ENCODE peak calls at places on chromosomes 6 and 20, in ten cellular contexts. One of them, this sample, is unnamed. For H3K9me3, the result is how much of the 10 kb centered on the place peaks cover.

GRCh38 chr6:93468291-93468690 is 48.9 kb upstream of the EPHA7 start:
- DNase-seq in ovary: no peak
- DNase-seq in K562: no peak
- DNase-seq in sigmoid colon: no peak
- DNase-seq in A549: no peak
- DNase-seq in tibial nerve: no peak
- DNase-seq in stomach: no peak
- DNase-seq in SK-N-SH: no peak
- DNase-seq in H1: peak
- DNase-seq in transverse colon: no peak
- DNase-seq in this sample: no peak

GRCh38 chr6:149410557-149410956 is 10.5 kb downstream of the SUMO4 start:
- DNase-seq in ovary: no peak
- DNase-seq in K562: no peak
- DNase-seq in sigmoid colon: no peak
- DNase-seq in A549: no peak
- DNase-seq in tibial nerve: no peak
- DNase-seq in stomach: no peak
- DNase-seq in SK-N-SH: no peak
- DNase-seq in H1: no peak
- DNase-seq in transverse colon: no peak
- DNase-seq in this sample: no peak

GRCh38 chr6:169944415-169944814 is 193.0 kb downstream of the ERMARD start:
- DNase-seq in ovary: no peak
- DNase-seq in K562: no peak
- DNase-seq in sigmoid colon: no peak
- DNase-seq in A549: no peak
- DNase-seq in tibial nerve: no peak
- DNase-seq in stomach: no peak
- DNase-seq in SK-N-SH: no peak
- DNase-seq in H1: no peak
- DNase-seq in transverse colon: no peak
- DNase-seq in this sample: no peak

GRCh38 chr6:36139991-36140710 is 9.8 kb downstream of the MAPK13 start:
- DNase-seq in ovary: no peak
- DNase-seq in K562: peak
- DNase-seq in sigmoid colon: no peak
- DNase-seq in A549: no peak
- DNase-seq in tibial nerve: no peak
- DNase-seq in stomach: no peak
- DNase-seq in SK-N-SH: no peak
- DNase-seq in H1: no peak
- DNase-seq in transverse colon: no peak
- DNase-seq in this sample: no peak

GRCh38 chr6:44593539-44593944 is 206.0 kb downstream of the CDC5L start:
- DNase-seq in ovary: no peak
- DNase-seq in K562: peak
- DNase-seq in sigmoid colon: no peak
- DNase-seq in A549: peak
- DNase-seq in tibial nerve: peak
- DNase-seq in stomach: peak
- DNase-seq in SK-N-SH: peak
- DNase-seq in H1: peak
- DNase-seq in transverse colon: peak
- DNase-seq in this sample: no peak

GRCh38 chr20:58308680-58309527 is 611 bp upstream of the RAB22A start:
- DNase-seq in ovary: peak
- DNase-seq in K562: peak
- DNase-seq in sigmoid colon: peak
- DNase-seq in A549: peak
- DNase-seq in tibial nerve: peak
- DNase-seq in stomach: no peak
- DNase-seq in SK-N-SH: peak
- DNase-seq in H1: no peak
- DNase-seq in transverse colon: peak
- DNase-seq in this sample: peak

GRCh38 chr20:4322499-4322898 is 307.1 kb upstream of the RNF24 start:
- DNase-seq in ovary: no peak
- DNase-seq in K562: no peak
- DNase-seq in sigmoid colon: no peak
- DNase-seq in A549: no peak
- DNase-seq in tibial nerve: no peak
- DNase-seq in stomach: no peak
- DNase-seq in SK-N-SH: no peak
- DNase-seq in H1: no peak
- DNase-seq in transverse colon: no peak
- DNase-seq in this sample: no peak

GRCh38 chr6:131023834-131024504 is 39.1 kb downstream of the EPB41L2 start:
- DNase-seq in ovary: no peak
- DNase-seq in K562: no peak
- DNase-seq in sigmoid colon: no peak
- DNase-seq in A549: peak
- DNase-seq in tibial nerve: no peak
- DNase-seq in stomach: no peak
- DNase-seq in SK-N-SH: no peak
- DNase-seq in H1: no peak
- DNase-seq in transverse colon: no peak
- DNase-seq in this sample: no peak

GRCh38 chr20:50762045-50762422 is 30.7 kb downstream of the PARD6B start:
- DNase-seq in ovary: no peak
- DNase-seq in K562: no peak
- DNase-seq in sigmoid colon: no peak
- DNase-seq in A549: no peak
- DNase-seq in tibial nerve: no peak
- DNase-seq in stomach: no peak
- DNase-seq in SK-N-SH: no peak
- DNase-seq in H1: no peak
- DNase-seq in transverse colon: no peak
- DNase-seq in this sample: no peak

GRCh38 chr6:1003394-1004160 is 308.3 kb upstream of the FOXQ1 start:
- DNase-seq in ovary: no peak
- DNase-seq in K562: no peak
- DNase-seq in sigmoid colon: no peak
- DNase-seq in A549: no peak
- DNase-seq in tibial nerve: no peak
- DNase-seq in stomach: no peak
- DNase-seq in SK-N-SH: no peak
- DNase-seq in H1: no peak
- DNase-seq in transverse colon: no peak
- DNase-seq in this sample: no peak

GRCh38 chr6:111918825-111919224 is 45.6 kb upstream of the FYN start:
- DNase-seq in ovary: no peak
- DNase-seq in K562: no peak
- DNase-seq in sigmoid colon: no peak
- DNase-seq in A549: no peak
- DNase-seq in tibial nerve: no peak
- DNase-seq in stomach: no peak
- DNase-seq in SK-N-SH: no peak
- DNase-seq in H1: no peak
- DNase-seq in transverse colon: no peak
- DNase-seq in this sample: no peak

GRCh38 chr6:111916747-111917146 is 43.5 kb upstream of the FYN start:
- DNase-seq in ovary: no peak
- DNase-seq in K562: no peak
- DNase-seq in sigmoid colon: no peak
- DNase-seq in A549: no peak
- DNase-seq in tibial nerve: no peak
- DNase-seq in stomach: no peak
- DNase-seq in SK-N-SH: no peak
- DNase-seq in H1: no peak
- DNase-seq in transverse colon: no peak
- DNase-seq in this sample: no peak

GRCh38 chr6:111921108-111921507 is 47.9 kb upstream of the FYN start:
- DNase-seq in ovary: no peak
- DNase-seq in K562: no peak
- DNase-seq in sigmoid colon: no peak
- DNase-seq in A549: no peak
- DNase-seq in tibial nerve: no peak
- DNase-seq in stomach: no peak
- DNase-seq in SK-N-SH: no peak
- DNase-seq in H1: peak
- DNase-seq in transverse colon: no peak
- DNase-seq in this sample: no peak

GRCh38 chr6:111922454-111923297 is 49.4 kb upstream of the FYN start:
- DNase-seq in ovary: no peak
- DNase-seq in K562: no peak
- DNase-seq in sigmoid colon: no peak
- DNase-seq in A549: no peak
- DNase-seq in tibial nerve: no peak
- DNase-seq in stomach: no peak
- DNase-seq in SK-N-SH: no peak
- DNase-seq in H1: no peak
- DNase-seq in transverse colon: no peak
- DNase-seq in this sample: no peak

GRCh38 chr6:111920581-111920980 is 47.3 kb upstream of the FYN start:
- DNase-seq in ovary: no peak
- DNase-seq in K562: no peak
- DNase-seq in sigmoid colon: no peak
- DNase-seq in A549: no peak
- DNase-seq in tibial nerve: no peak
- DNase-seq in stomach: no peak
- DNase-seq in SK-N-SH: no peak
- DNase-seq in H1: no peak
- DNase-seq in transverse colon: no peak
- DNase-seq in this sample: no peak
- H3K27ac ChIP-seq in ovary: no peak
- H3K27ac ChIP-seq in K562: no peak
- H3K27ac ChIP-seq in sigmoid colon: no peak
- H3K27ac ChIP-seq in A549: no peak
- H3K27ac ChIP-seq in tibial nerve: no peak
- H3K27ac ChIP-seq in stomach: no peak
- H3K27ac ChIP-seq in SK-N-SH: no peak
- H3K27ac ChIP-seq in H1: no peak
- H3K27ac ChIP-seq in transverse colon: no peak
- H3K27ac ChIP-seq in this sample: no peak

DNA sequence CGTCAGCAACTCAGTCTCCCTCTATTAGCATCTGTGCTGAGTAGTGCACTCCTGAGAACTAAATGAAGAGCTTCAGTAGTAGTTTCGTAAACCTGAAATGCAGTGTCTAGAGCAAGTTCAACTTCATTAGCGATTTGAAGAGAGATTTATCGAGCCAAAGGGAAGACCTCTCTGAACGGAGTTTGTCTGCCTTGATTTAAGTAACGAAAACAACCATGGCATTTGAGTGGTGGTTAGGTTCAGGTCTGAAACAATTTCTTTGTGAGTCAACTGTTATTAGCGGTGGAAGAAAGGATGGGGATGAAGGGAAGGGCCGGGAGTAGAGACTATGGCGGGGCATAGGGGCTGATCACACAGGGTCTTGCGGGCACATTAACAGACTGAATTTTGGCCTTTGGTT is 150.5 kb downstream of the BCAS1 start:
- DNase-seq in ovary: no peak
- DNase-seq in K562: no peak
- DNase-seq in sigmoid colon: no peak
- DNase-seq in A549: no peak
- DNase-seq in tibial nerve: no peak
- DNase-seq in stomach: no peak
- DNase-seq in SK-N-SH: no peak
- DNase-seq in H1: no peak
- DNase-seq in transverse colon: no peak
- DNase-seq in this sample: no peak
- TF ChIP-seq EP300 in ovary: no peak
- TF ChIP-seq EP300 in K562: no peak
- TF ChIP-seq EP300 in sigmoid colon: no peak
- TF ChIP-seq EP300 in A549: no peak
- TF ChIP-seq EP300 in tibial nerve: no peak
- TF ChIP-seq EP300 in stomach: no peak
- TF ChIP-seq EP300 in SK-N-SH: no peak
- TF ChIP-seq EP300 in H1: no peak
- TF ChIP-seq EP300 in transverse colon: no peak
- TF ChIP-seq EP300 in this sample: no peak

GRCh38 chr6:107400748-107401147 is 58.6 kb downstream of the PDSS2 start:
- DNase-seq in ovary: no peak
- DNase-seq in K562: no peak
- DNase-seq in sigmoid colon: no peak
- DNase-seq in A549: no peak
- DNase-seq in tibial nerve: no peak
- DNase-seq in stomach: no peak
- DNase-seq in SK-N-SH: no peak
- DNase-seq in H1: no peak
- DNase-seq in transverse colon: peak
- DNase-seq in this sample: no peak
- H3K9me3 ChIP-seq in ovary: under half
- H3K9me3 ChIP-seq in K562: under half
- H3K9me3 ChIP-seq in sigmoid colon: under half
- H3K9me3 ChIP-seq in A549: under half
- H3K9me3 ChIP-seq in tibial nerve: under half
- H3K9me3 ChIP-seq in stomach: under half
- H3K9me3 ChIP-seq in SK-N-SH: under half
- H3K9me3 ChIP-seq in H1: under half
- H3K9me3 ChIP-seq in transverse colon: under half
- H3K9me3 ChIP-seq in this sample: under half

GRCh38 chr20:16475225-16475624 is 98.0 kb downstream of the KIF16B start:
- DNase-seq in ovary: no peak
- DNase-seq in K562: no peak
- DNase-seq in sigmoid colon: no peak
- DNase-seq in A549: peak
- DNase-seq in tibial nerve: no peak
- DNase-seq in stomach: no peak
- DNase-seq in SK-N-SH: no peak
- DNase-seq in H1: no peak
- DNase-seq in transverse colon: no peak
- DNase-seq in this sample: no peak
- H3K27ac ChIP-seq in ovary: no peak
- H3K27ac ChIP-seq in K562: no peak
- H3K27ac ChIP-seq in sigmoid colon: no peak
- H3K27ac ChIP-seq in A549: no peak
- H3K27ac ChIP-seq in tibial nerve: peak
- H3K27ac ChIP-seq in stomach: no peak
- H3K27ac ChIP-seq in SK-N-SH: peak
- H3K27ac ChIP-seq in H1: no peak
- H3K27ac ChIP-seq in transverse colon: peak
- H3K27ac ChIP-seq in this sample: no peak

This sample was measured in suprapubic skin.